ENCODE peak calls at places on chromosome 14, in ten cellular contexts. N is type B pancreatic cell; E is suprapubic skin; L is neuronal stem cell; Y is neural crest cell; U is fibroblast of lung; F is OCI-LY7; J is effector memory CD8-positive, alpha-beta T cell; T is bronchial epithelial cell; B is nephron progenitor cell. V is an unnamed sample.

GRCh38 chr14:72332871-72333270 is 400.6 kb downstream of the RGS6 start:
- DNase-seq in N (no peak), L (no peak), J (no peak), B (no peak), T (no peak), U (no peak), Y (no peak), F (no peak), E (no peak), V (no peak)

GRCh38 chr14:59228416-59228815 is 39.9 kb downstream of the DAAM1 start:
- DNase-seq in L (no peak), B (no peak), T (no peak), Y (no peak), J (no peak), N (no peak), E (no peak), U (no peak), F (no peak), V (no peak)

GRCh38 chr14:68544150-68544892 is 248.5 kb downstream of the ZFP36L1 start:
- DNase-seq in U (peak), J (no peak), T (peak), B (no peak), Y (no peak), F (no peak), L (no peak), N (no peak), E (peak), V (no peak)

GRCh38 chr14:68124885-68125731 is 305.5 kb downstream of the RAD51B start:
- DNase-seq in N (no peak), U (no peak), E (no peak), T (peak), J (no peak), B (no peak), L (no peak), F (no peak), Y (no peak), V (no peak)

GRCh38 chr14:70784886-70785285 is 24.4 kb downstream of the MAP3K9 start:
- DNase-seq in F (no peak), Y (no peak), J (no peak), B (no peak), N (no peak), L (no peak), T (peak), E (no peak), U (no peak), V (no peak)

GRCh38 chr14:22517117-22517720 is 71.8 kb downstream of the DAD1 start:
- DNase-seq in N (no peak), B (no peak), E (no peak), Y (no peak), F (peak), T (no peak), U (no peak), L (no peak), J (no peak), V (no peak)

GRCh38 chr14:67411820-67412421 is at the start of gene PLEK2:
- DNase-seq in B (no peak), E (no peak), F (no peak), J (peak), T (peak), Y (no peak), L (no peak), U (peak), N (no peak), V (peak)

GRCh38 chr14:68819260-68819691 is 26.4 kb upstream of the ZFP36L1 start:
- DNase-seq in T (peak), F (no peak), B (peak), Y (no peak), L (no peak), J (no peak), E (no peak), U (peak), N (peak), V (peak)